ENCODE peak calls at places on chromosomes 5 and 9, in ten cellular contexts. H, B, Y, O, I, Q, X, N, P and T are unnamed samples.

GRCh38 chr9:3646226-3646625 is 120.4 kb upstream of the RFX3 start:
- DNase-seq in B (no peak), X (peak; percentile 14), O (no peak), H (no peak), Y (no peak), P (no peak), I (no peak), Q (no peak), N (no peak), T (no peak)

GRCh38 chr5:82586597-82586996 is 308.4 kb upstream of the RPS23 start:
- DNase-seq in I (no peak), Y (no peak), Q (no peak), O (no peak), P (no peak), H (no peak), X (no peak), N (no peak), B (no peak), T (no peak)

GRCh38 chr5:61280766-61281427 is 51.2 kb upstream of the ZSWIM6 start:
- DNase-seq in B (peak; percentile 73), P (peak; percentile 73), H (no peak), N (no peak), I (no peak), Y (no peak), O (no peak), X (no peak), Q (no peak), T (peak; percentile 67)

GRCh38 chr5:84113246-84114118 is 271.2 kb downstream of the EDIL3 start:
- DNase-seq in H (no peak), B (no peak), I (no peak), Y (no peak), P (no peak), O (no peak), X (no peak), N (no peak), Q (peak; percentile 22), T (no peak)

GRCh38 chr5:175747539-175748060 is 89.7 kb downstream of the HRH2 start:
- DNase-seq in O (no peak), N (no peak), P (no peak), B (no peak), I (no peak), Y (no peak), X (no peak), H (no peak), Q (no peak), T (no peak)

GRCh38 chr5:137656558-137656957 is 79.3 kb downstream of the KLHL3 start:
- DNase-seq in Y (no peak), N (no peak), B (no peak), X (no peak), Q (no peak), I (no peak), O (no peak), H (no peak), P (no peak), T (no peak)

GRCh38 chr5:126138475-126139005 is 284.7 kb upstream of the GRAMD2B start:
- DNase-seq in N (no peak), X (peak; percentile 60), O (no peak), B (no peak), Y (no peak), P (no peak), Q (peak; percentile 16), I (no peak), H (no peak), T (no peak)

GRCh38 chr5:59562756-59563389 is 330.7 kb downstream of the PDE4D start:
- DNase-seq in Y (no peak), B (peak; percentile 42), X (no peak), I (no peak), O (peak; percentile 66), N (no peak), Q (peak; percentile 33), H (peak; percentile 42), P (no peak), T (no peak)

GRCh38 chr5:139295692-139296091 is 2.2 kb downstream of the MATR3 start:
- DNase-seq in X (peak; percentile 44), N (no peak), I (no peak), B (no peak), Q (peak; percentile 39), O (no peak), H (no peak), P (no peak), Y (no peak), T (no peak)

GRCh38 chr5:42894057-42894456 is 82.4 kb upstream of the SELENOP start:
- DNase-seq in I (no peak), B (no peak), P (no peak), N (no peak), Y (no peak), O (no peak), Q (no peak), X (no peak), H (no peak), T (peak; percentile 58)

GRCh38 chr5:175365866-175366265 is 78.1 kb downstream of the DRD1 start:
- DNase-seq in N (no peak), Q (no peak), I (no peak), B (no peak), P (no peak), X (no peak), H (no peak), Y (no peak), O (no peak), T (no peak)

GRCh38 chr5:3736926-3737325 is 141.3 kb downstream of the IRX1 start:
- DNase-seq in P (no peak), X (no peak), H (no peak), O (no peak), B (no peak), I (no peak), Q (no peak), N (no peak), Y (no peak), T (no peak)

GRCh38 chr9:133927041-133927440 is 65.1 kb downstream of the VAV2 start:
- DNase-seq in I (no peak), Y (no peak), X (no peak), N (no peak), O (no peak), P (no peak), B (no peak), Q (peak; percentile 30), H (no peak), T (no peak)

GRCh38 chr9:122084276-122084675 is 8.8 kb downstream of the TTLL11 start:
- DNase-seq in B (no peak), Y (no peak), Q (no peak), N (no peak), H (no peak), O (no peak), I (no peak), X (no peak), P (no peak), T (no peak)
- H3K4me1 ChIP-seq in B (peaks cover 57% of the 10 kb centered on the region), Y (no peaks in the 10 kb centered on the region), Q (peaks cover 11% of the 10 kb centered on the region), N (peaks cover 5% of the 10 kb centered on the region), H (no peaks in the 10 kb centered on the region), O (no peaks in the 10 kb centered on the region), I (no peaks in the 10 kb centered on the region), X (peaks cover 3% of the 10 kb centered on the region), P (peaks cover 36% of the 10 kb centered on the region), T (peaks cover 3% of the 10 kb centered on the region)

GRCh38 chr9:93182572-93182971 is 1.4 kb upstream of the WNK2 start:
- DNase-seq in B (peak; percentile 92), X (no peak), O (no peak), I (no peak), H (no peak), Y (no peak), N (no peak), P (no peak), Q (no peak), T (no peak)

GRCh38 chr9:93181672-93182435 is 2.1 kb upstream of the WNK2 start:
- DNase-seq in Y (no peak), O (no peak), B (no peak), Q (no peak), P (no peak), I (no peak), X (no peak), H (no peak), N (no peak), T (no peak)

GRCh38 chr9:93184439-93185221 is 691 bp downstream of the WNK2 start:
- DNase-seq in B (no peak), P (peak; percentile 32), N (no peak), Q (no peak), Y (no peak), X (no peak), O (no peak), H (no peak), I (no peak), T (no peak)

GRCh38 chr9:93183663-93184438 is at the start of gene WNK2:
- DNase-seq in Q (no peak), Y (peak; percentile 52), I (peak; percentile 26), P (no peak), B (peak; percentile 65), H (no peak), O (no peak), N (no peak), X (no peak), T (peak; percentile 52)

GRCh38 chr9:93183106-93183662 is 755 bp upstream of the WNK2 start:
- DNase-seq in O (no peak), H (no peak), N (no peak), B (no peak), Q (no peak), P (peak; percentile 6), Y (no peak), I (no peak), X (no peak), T (no peak)
- H3K27me3 ChIP-seq in O (peaks cover 67% of the 10 kb centered on the region), H (peaks cover 80% of the 10 kb centered on the region), N (no peaks in the 10 kb centered on the region), B (peaks cover 9% of the 10 kb centered on the region), Q (peaks cover 72% of the 10 kb centered on the region), P (no peaks in the 10 kb centered on the region), Y (no peaks in the 10 kb centered on the region), I (peaks cover 7% of the 10 kb centered on the region), X (peaks cover 49% of the 10 kb centered on the region), T (peaks cover 9% of the 10 kb centered on the region)

DNA sequence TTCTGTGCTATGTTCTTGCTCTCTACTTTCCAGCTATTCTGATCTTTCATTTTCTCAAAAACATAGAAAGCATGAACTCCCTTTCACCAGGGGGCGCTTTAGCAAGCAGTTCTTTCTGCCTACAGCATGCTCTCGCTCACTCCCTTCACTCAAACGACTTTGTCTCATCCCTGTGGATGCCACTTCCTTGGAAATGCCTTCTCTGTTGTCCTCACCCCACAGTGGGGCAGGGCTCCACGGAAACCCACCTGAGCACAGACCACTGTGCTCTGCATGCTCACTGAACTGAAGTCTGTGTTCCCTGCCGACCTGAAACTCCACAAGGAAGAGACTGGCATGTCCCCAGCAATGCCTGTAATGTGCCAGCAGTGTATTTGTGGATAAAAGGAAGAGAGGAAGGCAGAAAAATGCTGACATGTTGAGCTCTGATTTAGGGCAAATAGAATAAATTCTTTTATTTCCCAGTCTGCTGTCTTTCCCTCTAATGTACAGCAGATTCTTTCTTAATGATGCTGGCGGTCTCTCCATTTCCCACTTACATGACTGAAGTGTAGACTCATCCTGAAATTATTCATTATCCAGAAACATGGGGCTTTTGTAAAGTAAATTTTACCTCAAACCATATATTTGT is 4.9 kb upstream of the ROR2 start:
- DNase-seq in H (no peak), Y (peak; percentile 44), N (no peak), O (no peak), P (no peak), Q (peak; percentile 91), B (peak; percentile 71), X (peak; percentile 83), I (no peak), T (peak; percentile 83)
- H3K4me3 ChIP-seq in H (no peak overlapping the region), Y (no peak overlapping the region), N (no peak overlapping the region), O (no peak overlapping the region), P (no peak overlapping the region), Q (peak overlapping the region; percentile 32), B (peak overlapping the region; percentile 11), X (peak overlapping the region; percentile 62), I (no peak overlapping the region), T (peak overlapping the region; percentile 44)

GRCh38 chr9:76621011-76621410 is 143.2 kb upstream of the PCA3 start:
- DNase-seq in N (no peak), B (no peak), P (no peak), Y (no peak), O (no peak), I (no peak), X (no peak), H (no peak), Q (no peak), T (no peak)
- H3K4me1 ChIP-seq in N (no peaks in the 10 kb centered on the region), B (peaks cover 58% of the 10 kb centered on the region), P (peaks cover 9% of the 10 kb centered on the region), Y (no peaks in the 10 kb centered on the region), O (no peaks in the 10 kb centered on the region), I (no peaks in the 10 kb centered on the region), X (peaks cover 50% of the 10 kb centered on the region), H (peaks cover 3% of the 10 kb centered on the region), Q (no peaks in the 10 kb centered on the region), T (no peaks in the 10 kb centered on the region)